ENCODE peak calls at places on chromosomes 1 and 21, in ten cellular contexts. G is stomach, M is K562, B is prostate gland, V is GM23338, X is Panc1, U is SK-N-SH, W is breast epithelium, I is HL-60, E is transverse colon. S is an unnamed sample.

GRCh38 chr1:230851291-230851691 is 17.0 kb downstream of the C1orf198 start:
- DNase-seq in G (no peak), M (no peak), B (no peak), V (peak), X (no peak), U (no peak), W (no peak), I (no peak), E (no peak), S (no peak)

GRCh38 chr1:182217071-182217470 is 155.6 kb upstream of the ZNF648 start:
- DNase-seq in G (no peak), M (no peak), B (no peak), V (no peak), X (no peak), U (no peak), W (no peak), I (no peak), E (no peak), S (no peak)

GRCh38 chr1:93992954-93993353 is 83.7 kb upstream of the GCLM start:
- DNase-seq in G (no peak), M (no peak), B (no peak), V (no peak), X (no peak), U (no peak), W (no peak), I (no peak), E (no peak), S (no peak)

GRCh38 chr1:43986712-43987111 is 4.7 kb upstream of the CCDC24 start:
- DNase-seq in G (peak), M (no peak), B (no peak), V (no peak), X (no peak), U (no peak), W (no peak), I (no peak), E (peak), S (no peak)

GRCh38 chr1:207002731-207003146 is 29.8 kb downstream of the C1orf116 start:
- DNase-seq in G (peak), M (no peak), B (peak), V (no peak), X (no peak), U (no peak), W (peak), I (no peak), E (no peak), S (peak)

GRCh38 chr1:190754769-190755168 is 277.1 kb upstream of the BRINP3 start:
- DNase-seq in G (no peak), M (no peak), B (no peak), V (no peak), X (no peak), U (peak), W (no peak), I (peak), E (no peak), S (no peak)

GRCh38 chr1:156706647-156707008 is 1.2 kb upstream of the CRABP2 start:
- DNase-seq in G (no peak), M (peak), B (no peak), V (peak), X (no peak), U (no peak), W (peak), I (no peak), E (peak), S (no peak)

GRCh38 chr1:10751561-10752085 is 44.8 kb downstream of the CASZ1 start:
- DNase-seq in G (no peak), M (no peak), B (no peak), V (no peak), X (no peak), U (no peak), W (no peak), I (no peak), E (no peak), S (no peak)

GRCh38 chr1:62194651-62195282 is at the start of gene L1TD1:
- DNase-seq in G (no peak), M (no peak), B (no peak), V (peak), X (no peak), U (peak), W (no peak), I (no peak), E (peak), S (no peak)

GRCh38 chr1:21673277-21673780 is 4.2 kb upstream of the RAP1GAP start:
- DNase-seq in G (peak), M (no peak), B (peak), V (no peak), X (no peak), U (no peak), W (peak), I (no peak), E (peak), S (no peak)

GRCh38 chr1:175536369-175536768 is 207.0 kb downstream of the TNR start:
- DNase-seq in G (no peak), M (no peak), B (no peak), V (no peak), X (no peak), U (no peak), W (no peak), I (no peak), E (no peak), S (no peak)

GRCh38 chr1:50970927-50971582 is 1.0 kb downstream of the CDKN2C start:
- DNase-seq in G (no peak), M (no peak), B (no peak), V (no peak), X (no peak), U (no peak), W (no peak), I (no peak), E (no peak), S (no peak)

GRCh38 chr1:62301726-62302390 is 17.4 kb downstream of the KANK4 start:
- DNase-seq in G (no peak), M (no peak), B (no peak), V (no peak), X (no peak), U (no peak), W (no peak), I (no peak), E (no peak), S (no peak)

GRCh38 chr1:112893288-112894009 is 62.5 kb downstream of the SLC16A1 start:
- DNase-seq in G (no peak), M (no peak), B (no peak), V (no peak), X (no peak), U (no peak), W (no peak), I (no peak), E (no peak), S (peak)

GRCh38 chr1:36905941-36906340 is 128.4 kb downstream of the GRIK3 start:
- DNase-seq in G (no peak), M (no peak), B (no peak), V (no peak), X (no peak), U (no peak), W (no peak), I (no peak), E (no peak), S (peak)

GRCh38 chr1:147760481-147761260 is at the start of gene GJA5:
- DNase-seq in G (no peak), M (no peak), B (no peak), V (no peak), X (no peak), U (no peak), W (peak), I (no peak), E (no peak), S (no peak)

GRCh38 chr1:39680751-39681150 is 8.8 kb upstream of the NT5C1A start:
- DNase-seq in G (no peak), M (no peak), B (no peak), V (no peak), X (no peak), U (no peak), W (no peak), I (no peak), E (no peak), S (no peak)

GRCh38 chr21:14273736-14274538 is 58.0 kb downstream of the RBM11 start:
- DNase-seq in G (peak), M (peak), B (peak), V (peak), X (no peak), U (no peak), W (peak), I (no peak), E (peak), S (no peak)

GRCh38 chr1:195909061-195909460 is 699.2 kb downstream of the KCNT2 start:
- DNase-seq in G (no peak), M (no peak), B (no peak), V (no peak), X (no peak), U (no peak), W (no peak), I (no peak), E (no peak), S (no peak)

GRCh38 chr1:236119935-236120484 is 22.3 kb upstream of the GPR137B start:
- DNase-seq in G (no peak), M (no peak), B (no peak), V (no peak), X (no peak), U (no peak), W (no peak), I (no peak), E (no peak), S (no peak)

GRCh38 chr1:246142320-246142893 is 364.7 kb downstream of the SMYD3 start:
- DNase-seq in G (no peak), M (peak), B (no peak), V (no peak), X (peak), U (no peak), W (no peak), I (no peak), E (no peak), S (no peak)

GRCh38 chr1:87963566-87963965 is 634.9 kb downstream of the LMO4 start:
- DNase-seq in G (no peak), M (no peak), B (no peak), V (no peak), X (no peak), U (no peak), W (no peak), I (no peak), E (no peak), S (no peak)

GRCh38 chr1:200179126-200179780 is 151.7 kb downstream of the NR5A2 start:
- DNase-seq in G (no peak), M (no peak), B (no peak), V (no peak), X (no peak), U (no peak), W (no peak), I (no peak), E (no peak), S (no peak)

GRCh38 chr1:81349194-81349965 is 451.4 kb upstream of the ADGRL2 start:
- DNase-seq in G (no peak), M (no peak), B (no peak), V (peak), X (no peak), U (peak), W (no peak), I (no peak), E (no peak), S (no peak)

GRCh38 chr1:112544011-112544688 is 35.4 kb downstream of the WNT2B start:
- DNase-seq in G (no peak), M (no peak), B (no peak), V (no peak), X (peak), U (no peak), W (no peak), I (no peak), E (no peak), S (no peak)

GRCh38 chr1:197066719-197067456 is at the start of gene F13B:
- DNase-seq in G (no peak), M (no peak), B (no peak), V (peak), X (no peak), U (no peak), W (no peak), I (no peak), E (no peak), S (no peak)

GRCh38 chr1:40133122-40133665 is 28.0 kb upstream of the RLF start:
- DNase-seq in G (no peak), M (no peak), B (no peak), V (peak), X (no peak), U (peak), W (no peak), I (no peak), E (no peak), S (no peak)

GRCh38 chr1:46218443-46218842 is 15.3 kb downstream of the LURAP1 start:
- DNase-seq in G (no peak), M (no peak), B (peak), V (no peak), X (no peak), U (no peak), W (no peak), I (no peak), E (no peak), S (no peak)

GRCh38 chr1:245444971-245445370 is 290.2 kb downstream of the KIF26B start:
- DNase-seq in G (no peak), M (no peak), B (no peak), V (no peak), X (no peak), U (no peak), W (no peak), I (no peak), E (no peak), S (no peak)

GRCh38 chr21:17293194-17293593 is 219.6 kb upstream of the CXADR start:
- DNase-seq in G (no peak), M (no peak), B (no peak), V (no peak), X (no peak), U (no peak), W (no peak), I (no peak), E (no peak), S (no peak)

GRCh38 chr1:7385471-7386225 is 385.4 kb upstream of the VAMP3 start:
- DNase-seq in G (peak), M (no peak), B (no peak), V (no peak), X (no peak), U (peak), W (peak), I (no peak), E (no peak), S (peak)

DNA sequence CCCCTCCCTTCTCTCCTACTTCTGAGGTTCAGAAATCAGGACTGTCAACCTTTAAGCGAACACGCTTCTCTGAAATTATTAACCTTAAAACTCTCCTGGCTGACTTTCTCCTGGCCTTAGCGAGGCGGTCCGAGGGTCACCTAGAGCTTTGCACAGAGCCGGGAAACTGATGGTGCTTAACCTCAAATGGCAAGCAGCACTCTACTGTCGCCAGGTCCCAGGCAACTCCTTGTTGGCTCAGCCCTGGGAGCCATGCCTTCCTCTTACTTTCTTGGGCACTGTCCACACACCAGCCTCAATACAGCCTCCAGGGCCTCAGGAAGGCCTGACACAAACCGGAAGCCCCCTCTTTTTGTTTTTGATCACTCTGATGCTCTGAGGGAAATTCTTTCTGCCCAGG is 3.8 kb downstream of the TRABD2B start:
- DNase-seq in G (no peak), M (no peak), B (no peak), V (no peak), X (no peak), U (no peak), W (no peak), I (no peak), E (no peak), S (no peak)
- H3K27ac ChIP-seq in G (peak), M (no peak), B (no peak), V (no peak), X (no peak), U (no peak), W (peak), I (no peak), E (peak), S (peak)

GRCh38 chr1:24903011-24903461 is 27.0 kb downstream of the RUNX3 start:
- DNase-seq in G (peak), M (no peak), B (no peak), V (no peak), X (no peak), U (no peak), W (no peak), I (no peak), E (peak), S (no peak)

GRCh38 chr1:24904731-24905354 is 25.2 kb downstream of the RUNX3 start:
- DNase-seq in G (peak), M (no peak), B (no peak), V (no peak), X (no peak), U (no peak), W (no peak), I (no peak), E (peak), S (no peak)

GRCh38 chr1:24903560-24903954 is 26.5 kb downstream of the RUNX3 start:
- DNase-seq in G (peak), M (no peak), B (no peak), V (no peak), X (no peak), U (no peak), W (no peak), I (no peak), E (peak), S (no peak)

GRCh38 chr1:24905355-24905978 is 24.6 kb downstream of the RUNX3 start:
- DNase-seq in G (peak), M (no peak), B (no peak), V (no peak), X (no peak), U (no peak), W (no peak), I (no peak), E (peak), S (no peak)

GRCh38 chr1:24903955-24904730 is 25.9 kb downstream of the RUNX3 start:
- DNase-seq in G (peak), M (no peak), B (no peak), V (no peak), X (no peak), U (no peak), W (no peak), I (no peak), E (peak), S (no peak)
- TF ChIP-seq POLR2AphosphoS5 in G (no peak), M (no peak), B (no peak), V (no peak), X (no peak), U (no peak), W (no peak), I (no peak), E (no peak), S (no peak)

GRCh38 chr1:53508056-53508990 is 49.1 kb downstream of the DMRTB1 start:
- DNase-seq in G (no peak), M (no peak), B (no peak), V (no peak), X (no peak), U (no peak), W (no peak), I (no peak), E (no peak), S (no peak)

GRCh38 chr1:53510215-53510614 is 51.0 kb downstream of the DMRTB1 start:
- DNase-seq in G (no peak), M (no peak), B (no peak), V (no peak), X (no peak), U (no peak), W (no peak), I (no peak), E (no peak), S (no peak)

GRCh38 chr1:53508991-53509663 is 49.9 kb downstream of the DMRTB1 start:
- DNase-seq in G (no peak), M (peak), B (no peak), V (no peak), X (no peak), U (no peak), W (no peak), I (peak), E (no peak), S (no peak)

GRCh38 chr1:53511323-53511932 is 52.2 kb downstream of the DMRTB1 start:
- DNase-seq in G (no peak), M (no peak), B (no peak), V (no peak), X (no peak), U (peak), W (no peak), I (no peak), E (no peak), S (no peak)

DNA sequence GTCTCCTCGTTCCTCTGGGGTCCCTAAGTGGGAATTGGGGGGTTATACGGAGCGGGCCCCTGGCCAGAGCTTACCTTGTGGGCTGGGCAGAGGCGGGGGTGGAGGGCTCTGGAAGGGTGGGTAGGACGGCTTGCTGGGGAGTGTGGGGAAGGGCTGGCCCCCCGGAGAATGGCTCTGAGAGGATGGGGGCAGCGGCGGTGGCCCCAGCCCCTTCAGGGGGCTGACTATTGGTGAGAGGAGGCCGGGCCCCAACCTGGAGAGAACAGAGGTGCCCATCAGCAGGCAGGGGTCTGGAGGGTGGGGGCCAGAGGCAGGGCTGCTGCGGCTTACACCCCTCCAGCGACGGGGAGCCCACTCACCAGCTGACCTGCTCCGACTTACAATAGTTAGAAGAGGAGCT is 50.6 kb downstream of the DMRTB1 start:
- DNase-seq in G (no peak), M (no peak), B (no peak), V (no peak), X (no peak), U (no peak), W (no peak), I (no peak), E (no peak), S (no peak)
- H3K27ac ChIP-seq in G (no peak), M (no peak), B (peak), V (no peak), X (no peak), U (no peak), W (no peak), I (no peak), E (no peak), S (no peak)

GRCh38 chr1:183778006-183778405 is 26.9 kb upstream of the RGL1 start:
- DNase-seq in G (no peak), M (no peak), B (no peak), V (no peak), X (no peak), U (no peak), W (no peak), I (no peak), E (no peak), S (no peak)

GRCh38 chr1:183777359-183777758 is 27.6 kb upstream of the RGL1 start:
- DNase-seq in G (no peak), M (no peak), B (no peak), V (no peak), X (no peak), U (no peak), W (no peak), I (no peak), E (no peak), S (no peak)

GRCh38 chr1:183774938-183775337 is 30.0 kb upstream of the RGL1 start:
- DNase-seq in G (no peak), M (no peak), B (no peak), V (no peak), X (no peak), U (no peak), W (no peak), I (no peak), E (no peak), S (no peak)

GRCh38 chr1:183778568-183779433 is 26.1 kb upstream of the RGL1 start:
- DNase-seq in G (no peak), M (no peak), B (no peak), V (no peak), X (no peak), U (no peak), W (no peak), I (no peak), E (no peak), S (no peak)

DNA sequence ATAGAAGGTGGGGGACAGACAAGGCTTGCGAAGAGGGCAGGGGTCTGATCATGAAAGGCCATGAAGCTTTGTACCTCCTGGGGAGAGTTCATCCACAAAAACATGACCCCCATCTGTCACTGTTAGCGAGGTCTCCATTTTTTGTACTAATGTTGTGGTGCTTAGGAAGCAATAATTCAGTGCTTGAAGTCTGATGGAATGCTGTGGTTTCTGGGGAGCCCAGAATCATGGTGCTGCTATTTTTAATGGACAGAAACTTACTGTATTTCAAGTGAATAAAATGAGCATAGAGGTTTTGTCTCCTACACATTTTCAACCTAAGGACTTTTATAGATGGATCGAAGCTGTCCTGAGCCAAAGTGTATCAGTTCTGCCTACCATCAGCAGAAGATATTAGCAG is 28.2 kb upstream of the RGL1 start:
- DNase-seq in G (no peak), M (no peak), B (no peak), V (no peak), X (no peak), U (no peak), W (no peak), I (no peak), E (no peak), S (no peak)
- TF ChIP-seq POLR2AphosphoS5 in G (no peak), M (no peak), B (no peak), V (no peak), X (no peak), U (no peak), W (no peak), I (no peak), E (no peak), S (no peak)

GRCh38 chr1:8899046-8899445 is 20.6 kb upstream of the ENO1 start:
- DNase-seq in G (no peak), M (no peak), B (no peak), V (no peak), X (no peak), U (no peak), W (no peak), I (no peak), E (no peak), S (no peak)
- H3K27ac ChIP-seq in G (no peak), M (peak), B (no peak), V (no peak), X (peak), U (no peak), W (no peak), I (no peak), E (no peak), S (peak)

GRCh38 chr1:160208179-160209040 is 3.2 kb downstream of the PEA15 start:
- DNase-seq in G (no peak), M (peak), B (no peak), V (no peak), X (no peak), U (no peak), W (no peak), I (no peak), E (no peak), S (no peak)
- TF ChIP-seq POLR2AphosphoS5 in G (no peak), M (no peak), B (no peak), V (no peak), X (no peak), U (no peak), W (no peak), I (no peak), E (no peak), S (no peak)